ENCODE peak calls at places on chromosomes 4 and X, in eight cellular contexts. G is lower leg skin, U is Peyer's patch, J is breast epithelium, D is AG04449, Y is AG04450, C is tibial nerve, S is Caco-2. P is an unnamed sample.

GRCh38 chr4:175253184-175253902 is 335.2 kb downstream of the ADAM29 start:
- DNase-seq in G (peak), S (peak), Y (no peak), C (no peak), D (no peak), J (no peak), U (no peak), P (no peak)

GRCh38 chrX:69173906-69174305 is 8.7 kb upstream of the PJA1 start:
- DNase-seq in S (no peak), C (no peak), D (no peak), Y (no peak), J (no peak), U (no peak), G (no peak), P (no peak)

GRCh38 chr4:23163649-23164436 is 471.1 kb downstream of the GBA3 start:
- DNase-seq in Y (no peak), J (no peak), S (peak), D (no peak), G (no peak), U (no peak), C (no peak), P (no peak)

GRCh38 chr4:128335541-128335940 is 47.9 kb upstream of the PGRMC2 start:
- DNase-seq in G (no peak), C (no peak), U (no peak), S (no peak), D (no peak), Y (no peak), J (no peak), P (no peak)

GRCh38 chr4:73315091-73315490 is 56.5 kb upstream of the ANKRD17 start:
- DNase-seq in Y (no peak), D (no peak), G (no peak), C (no peak), S (no peak), J (no peak), U (no peak), P (no peak)

GRCh38 chr4:15547392-15547791 is 77.7 kb downstream of the CC2D2A start:
- DNase-seq in D (no peak), C (no peak), Y (no peak), G (no peak), U (no peak), J (no peak), S (no peak), P (no peak)

GRCh38 chr4:4859010-4859798 is at the start of gene MSX1:
- DNase-seq in D (no peak), C (peak), J (peak), U (peak), Y (peak), S (peak), G (peak), P (peak)

GRCh38 chrX:47483310-47484268 is 567 bp upstream of the ZNF41 start:
- DNase-seq in Y (no peak), J (no peak), S (peak), U (peak), G (peak), C (peak), D (no peak), P (peak)

GRCh38 chr4:145216532-145216931 is 36.1 kb upstream of the OTUD4 start:
- DNase-seq in J (no peak), U (no peak), S (no peak), D (no peak), Y (no peak), C (no peak), G (no peak), P (no peak)

GRCh38 chr4:74738756-74739155 is 55.6 kb downstream of the BTC start:
- DNase-seq in D (no peak), Y (no peak), C (no peak), U (no peak), G (no peak), J (no peak), S (no peak), P (no peak)

GRCh38 chrX:46301903-46302302 is 243.3 kb downstream of the ZNF674 start:
- DNase-seq in D (no peak), G (no peak), J (no peak), C (no peak), U (no peak), S (no peak), Y (no peak), P (no peak)

GRCh38 chr4:119510750-119511149 is 117.9 kb downstream of the PDE5A start:
- DNase-seq in Y (no peak), G (no peak), C (no peak), U (no peak), J (no peak), S (no peak), D (peak), P (no peak)

GRCh38 chrX:112851806-112852205 is 11.2 kb upstream of the AMOT start:
- DNase-seq in U (no peak), J (no peak), Y (peak), G (no peak), C (peak), S (no peak), D (no peak), P (no peak)

GRCh38 chrX:71095971-71096701 is 485 bp downstream of the FOXO4 start:
- DNase-seq in G (no peak), Y (no peak), D (no peak), S (no peak), C (peak), U (no peak), J (peak), P (no peak)

GRCh38 chr4:48944659-48945290 is 38.2 kb upstream of the OCIAD2 start:
- DNase-seq in C (no peak), G (no peak), D (no peak), Y (no peak), S (peak), J (no peak), U (no peak), P (no peak)

GRCh38 chr4:125547842-125548241 is 233.1 kb downstream of the FAT4 start:
- DNase-seq in U (no peak), D (no peak), G (no peak), S (no peak), C (no peak), Y (no peak), J (no peak), P (no peak)

GRCh38 chrX:97332963-97333362 is 449.3 kb downstream of the RPA4 start:
- DNase-seq in S (no peak), G (no peak), U (no peak), D (no peak), Y (no peak), C (no peak), J (no peak), P (no peak)

GRCh38 chrX:43655961-43656494 is at the start of gene MAOA:
- DNase-seq in U (peak), S (no peak), D (no peak), G (peak), J (peak), C (peak), Y (no peak), P (no peak)

GRCh38 chr4:43251760-43252317 is 359.3 kb downstream of the GRXCR1 start:
- DNase-seq in U (no peak), G (no peak), C (no peak), Y (no peak), D (no peak), S (no peak), J (no peak), P (no peak)

GRCh38 chrX:13489451-13489850 is 80.0 kb upstream of the EGFL6 start:
- DNase-seq in D (no peak), S (no peak), C (peak), G (peak), J (no peak), Y (no peak), U (peak), P (no peak)

GRCh38 chr4:53119685-53120084 is 246.2 kb downstream of the SCFD2 start:
- DNase-seq in U (no peak), G (no peak), J (no peak), Y (peak), D (no peak), C (peak), S (peak), P (no peak)

GRCh38 chr4:41579043-41579442 is 41.1 kb downstream of the LIMCH1 start:
- DNase-seq in S (no peak), U (no peak), C (no peak), Y (no peak), G (no peak), J (no peak), D (no peak), P (no peak)

GRCh38 chr4:41575207-41575606 is 37.2 kb downstream of the LIMCH1 start:
- DNase-seq in J (no peak), Y (no peak), S (no peak), C (no peak), U (no peak), G (no peak), D (no peak), P (no peak)

GRCh38 chr4:41575665-41576064 is 37.7 kb downstream of the LIMCH1 start:
- DNase-seq in S (no peak), G (no peak), C (no peak), D (no peak), J (no peak), Y (no peak), U (no peak), P (no peak)

GRCh38 chr4:41579556-41579955 is 41.6 kb downstream of the LIMCH1 start:
- DNase-seq in Y (no peak), G (no peak), J (no peak), U (no peak), S (no peak), C (no peak), D (no peak), P (no peak)

DNA sequence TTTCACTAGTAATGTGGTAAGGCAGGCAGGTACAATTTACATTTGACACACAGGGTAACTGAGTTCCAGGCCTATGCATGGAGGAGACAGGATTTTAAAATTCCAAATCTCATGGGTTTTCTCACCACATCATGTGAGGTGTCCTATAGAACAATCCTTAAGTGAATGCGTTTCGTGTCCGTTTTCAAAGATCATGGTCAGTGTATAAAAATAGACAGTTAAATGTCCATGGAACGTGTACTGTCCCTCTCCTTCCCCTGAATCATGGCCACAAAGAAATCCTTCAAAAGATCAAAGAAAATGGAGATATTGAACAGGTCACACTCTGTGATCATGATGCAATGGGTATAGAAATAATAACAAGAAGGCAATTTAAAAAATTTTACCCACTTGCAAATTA is 42.0 kb downstream of the LIMCH1 start:
- DNase-seq in S (no peak), D (no peak), G (no peak), J (no peak), C (no peak), U (no peak), Y (no peak), P (no peak)
- TF ChIP-seq CTCF in S (no peak), D (no peak), G (no peak), J (no peak), C (no peak), U (no peak), Y (no peak), P (no peak)

GRCh38 chr4:87939978-87940690 is 35.4 kb upstream of the SPP1 start:
- DNase-seq in U (no peak), Y (no peak), D (no peak), C (no peak), G (no peak), S (no peak), J (no peak), P (no peak)

GRCh38 chr4:87944967-87945366 is 30.5 kb upstream of the SPP1 start:
- DNase-seq in Y (no peak), D (no peak), J (no peak), S (no peak), U (no peak), C (no peak), G (no peak), P (no peak)

GRCh38 chr4:87943660-87944149 is 31.8 kb upstream of the SPP1 start:
- DNase-seq in S (no peak), J (no peak), C (no peak), Y (no peak), D (no peak), U (no peak), G (no peak), P (no peak)

GRCh38 chr4:87938746-87939145 is 36.8 kb upstream of the SPP1 start:
- DNase-seq in J (no peak), D (no peak), C (no peak), S (no peak), U (no peak), G (no peak), Y (no peak), P (no peak)

GRCh38 chr4:87941537-87942392 is 33.7 kb upstream of the SPP1 start:
- DNase-seq in S (no peak), C (no peak), J (no peak), Y (no peak), D (no peak), U (no peak), G (no peak), P (no peak)
- TF ChIP-seq CTCF in S (no peak), C (no peak), J (no peak), Y (no peak), D (no peak), U (no peak), G (no peak), P (no peak)

DNA sequence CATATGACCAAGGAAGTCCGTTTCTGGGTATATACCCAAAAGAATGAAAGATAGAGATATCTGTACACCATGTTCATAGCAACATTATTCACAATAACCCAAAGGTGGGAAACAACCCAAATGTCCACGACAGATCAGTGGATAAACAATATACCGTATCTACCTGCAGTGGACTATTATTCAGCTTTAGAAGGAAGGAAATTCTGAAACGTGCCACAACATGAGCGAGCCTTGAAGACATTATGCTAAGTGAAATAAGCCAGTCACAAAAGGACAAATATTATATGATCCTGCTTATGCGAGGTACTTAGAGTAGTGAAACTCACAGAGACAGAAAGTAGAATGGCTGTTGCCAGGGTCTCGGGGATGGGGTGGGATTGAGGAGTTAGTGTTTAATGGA is 75.0 kb downstream of the ANAPC4 start:
- DNase-seq in Y (no peak), U (no peak), C (no peak), D (no peak), S (no peak), G (no peak), J (no peak), P (no peak)
- TF ChIP-seq CTCF in Y (no peak), U (no peak), C (no peak), D (no peak), S (no peak), G (no peak), J (no peak), P (no peak)

GRCh38 chrX:118545510-118545909 is 49.9 kb downstream of the DOCK11 start:
- DNase-seq in J (no peak), C (no peak), G (no peak), U (no peak), Y (no peak), S (no peak), D (no peak), P (no peak)
- TF ChIP-seq CTCF in J (no peak), C (no peak), G (no peak), U (no peak), Y (no peak), S (no peak), D (no peak), P (no peak)

GRCh38 chrX:132716006-132716405 is 227.2 kb upstream of the MBNL3 start:
- DNase-seq in C (no peak), D (no peak), J (no peak), S (no peak), G (no peak), Y (no peak), U (no peak), P (no peak)
- TF ChIP-seq CTCF in C (no peak), D (peak), J (no peak), S (no peak), G (no peak), Y (peak), U (no peak), P (peak)

DNA sequence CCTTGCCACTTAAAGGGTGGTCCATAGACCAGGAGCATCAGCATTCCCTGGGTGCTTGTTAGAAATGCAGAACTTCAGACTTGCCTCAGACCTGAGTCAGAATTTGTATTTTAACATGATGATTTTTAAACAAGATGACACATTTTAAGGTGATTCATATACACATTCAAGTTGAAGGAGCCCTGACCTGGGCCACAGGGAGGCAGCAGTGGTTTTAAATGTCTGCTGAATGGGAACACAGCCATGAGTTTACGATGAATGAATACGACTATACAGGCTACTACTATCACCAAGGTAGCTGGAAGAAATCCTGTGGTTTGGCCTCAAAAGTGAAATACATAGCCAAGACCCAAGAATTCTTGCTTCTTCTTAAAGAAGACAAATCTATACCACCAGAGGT is 2.9 kb downstream of the HDAC8 start:
- DNase-seq in C (no peak), D (no peak), U (no peak), Y (no peak), J (no peak), G (no peak), S (no peak), P (no peak)
- TF ChIP-seq CTCF in C (no peak), D (no peak), U (no peak), Y (peak), J (no peak), G (no peak), S (no peak), P (no peak)

DNA sequence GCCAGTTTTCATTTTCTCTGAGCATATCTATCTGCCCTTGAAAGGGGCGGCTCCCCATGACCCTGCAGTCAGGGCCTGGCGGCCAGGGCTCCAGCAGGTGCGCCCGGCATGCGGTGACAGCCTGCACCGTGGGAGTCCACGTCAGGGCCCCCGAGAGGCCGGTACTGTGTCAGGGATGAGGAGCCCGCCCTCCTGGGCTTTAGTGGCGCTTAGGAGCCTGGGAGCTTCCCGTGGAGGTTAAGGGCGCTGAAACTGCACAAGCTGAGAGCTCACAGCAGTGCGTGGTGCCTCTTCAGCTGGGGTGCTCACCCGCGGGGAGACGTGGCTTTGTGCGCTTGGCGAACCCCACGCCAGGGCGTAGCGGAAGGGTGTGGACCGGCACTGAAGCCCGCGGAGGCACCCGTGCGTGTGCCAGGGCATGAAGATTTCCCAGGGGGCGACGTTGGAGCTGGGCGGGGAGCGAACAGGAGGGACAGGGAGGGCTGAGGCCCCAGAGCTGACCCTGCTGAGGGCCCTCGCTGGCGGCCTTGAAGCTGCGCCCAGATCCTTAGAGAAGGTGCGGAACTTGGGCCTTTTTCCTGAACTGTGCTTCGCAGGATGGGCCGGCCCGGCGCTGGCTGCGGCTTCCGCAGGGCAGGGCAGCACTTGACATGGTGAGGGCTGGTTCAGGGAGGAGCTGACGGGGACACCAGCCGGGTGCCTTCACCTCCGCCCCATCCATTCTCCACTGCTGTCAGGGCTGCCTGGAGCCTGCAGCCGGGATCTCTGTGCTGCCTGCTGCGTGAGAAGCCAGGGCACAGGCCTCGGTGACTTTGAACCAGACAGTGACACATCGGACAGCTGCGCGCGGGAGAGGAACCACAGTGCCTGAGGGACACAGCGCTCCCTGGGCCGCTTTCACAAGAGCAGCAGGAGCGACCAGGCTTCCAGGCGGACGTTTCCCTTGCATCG is 32.9 kb downstream of the HTT-AS start:
- DNase-seq in U (peak), G (peak), S (peak), Y (no peak), C (peak), J (peak), D (no peak), P (no peak)
- TF ChIP-seq CTCF in U (no peak), G (no peak), S (no peak), Y (no peak), C (no peak), J (no peak), D (no peak), P (no peak)

P was measured in progenitor cell of endocrine pancreas.